ENCODE peak calls at places on chromosomes 4 and X, in five cellular contexts. S, V, G, W and U are unnamed samples.

GRCh38 chr4:101349346-101350064 is 2.2 kb upstream of the PPP3CA start:
- DNase-seq in S (peak; percentile 81), V (no peak), G (peak; percentile 82), W (peak; percentile 61), U (no peak)

GRCh38 chr4:182578402-182578801 is 335.2 kb downstream of the TENM3 start:
- DNase-seq in S (no peak), V (no peak), G (peak; percentile 84), W (no peak), U (no peak)

GRCh38 chr4:184593461-184593860 is 55.8 kb downstream of the CASP3 start:
- DNase-seq in S (no peak), V (no peak), G (no peak), W (no peak), U (no peak)

GRCh38 chr4:127685292-127685691 is 44.9 kb upstream of the SLC25A31 start:
- DNase-seq in S (no peak), V (no peak), G (peak; percentile 74), W (no peak), U (no peak)

GRCh38 chr4:95847908-95848468 is 8.1 kb downstream of the PDHA2 start:
- DNase-seq in S (no peak), V (no peak), G (no peak), W (no peak), U (no peak)

GRCh38 chrX:129347291-129347690 is 176.0 kb downstream of the SMARCA1 start:
- DNase-seq in S (no peak), V (no peak), G (no peak), W (no peak), U (peak; percentile 1)

GRCh38 chrX:34586936-34587335 is 70.1 kb downstream of the TMEM47 start:
- DNase-seq in S (no peak), V (no peak), G (no peak), W (no peak), U (no peak)

GRCh38 chr4:44916406-44916805 is 190.1 kb upstream of the GNPDA2 start:
- DNase-seq in S (no peak), V (no peak), G (peak; percentile 29), W (no peak), U (no peak)

GRCh38 chrX:26851981-26852380 is 611.2 kb downstream of the PPP4R3C start:
- DNase-seq in S (no peak), V (no peak), G (peak; percentile 10), W (no peak), U (no peak)

GRCh38 chr4:23789765-23790164 is 100.1 kb downstream of the PPARGC1A start:
- DNase-seq in S (peak; percentile 65), V (no peak), G (no peak), W (no peak), U (no peak)

GRCh38 chr4:8908206-8908893 is 36.7 kb upstream of the HMX1 start:
- DNase-seq in S (peak; percentile 53), V (no peak), G (no peak), W (no peak), U (no peak)

GRCh38 chr4:53199356-53199755 is 166.5 kb downstream of the SCFD2 start:
- DNase-seq in S (no peak), V (no peak), G (no peak), W (no peak), U (no peak)

GRCh38 chr4:24754586-24754985 is 40.8 kb upstream of the SOD3 start:
- DNase-seq in S (no peak), V (no peak), G (peak; percentile 64), W (no peak), U (no peak)

GRCh38 chr4:159206427-159206871 is 103.6 kb downstream of the RAPGEF2 start:
- DNase-seq in S (no peak), V (no peak), G (peak; percentile 60), W (no peak), U (no peak)

GRCh38 chrX:48520976-48521352 is 644 bp upstream of the EBP start:
- DNase-seq in S (no peak), V (no peak), G (no peak), W (no peak), U (peak; percentile 19)

GRCh38 chrX:3514996-3515395 is 168.5 kb upstream of the MXRA5 start:
- DNase-seq in S (no peak), V (no peak), G (peak; percentile 16), W (no peak), U (no peak)

GRCh38 chr4:106238819-106239420 is 77.1 kb downstream of the TBCK start:
- DNase-seq in S (no peak), V (no peak), G (peak; percentile 47), W (no peak), U (peak; percentile 38)

GRCh38 chr4:101753702-101754101 is 36.8 kb upstream of the BANK1 start:
- DNase-seq in S (no peak), V (no peak), G (no peak), W (no peak), U (no peak)

GRCh38 chr4:139642364-139642763 is 23.3 kb upstream of the MGST2 start:
- DNase-seq in S (no peak), V (no peak), G (peak; percentile 37), W (no peak), U (no peak)

DNA sequence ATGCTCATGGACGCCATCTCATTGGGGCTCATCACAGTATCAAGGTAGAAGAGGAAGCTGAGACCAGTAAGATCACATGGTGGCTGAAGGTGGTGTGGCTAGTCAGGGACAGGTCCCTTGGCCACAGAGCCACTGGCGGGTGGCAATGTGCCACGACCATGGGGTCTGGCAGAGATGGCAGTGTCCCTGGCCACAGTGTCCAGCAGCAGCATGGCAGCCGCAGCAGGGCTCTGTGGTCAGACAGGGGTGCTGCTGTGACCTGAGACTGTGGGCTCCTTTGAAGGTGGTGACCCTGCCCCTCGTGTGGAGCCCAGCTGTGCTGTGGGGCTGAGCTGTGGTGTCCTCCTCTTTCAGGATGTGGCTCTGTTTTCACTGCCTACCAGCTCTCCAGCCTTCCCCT is 2.2 kb upstream of the DOK7 start:
- DNase-seq in S (no peak), V (no peak), G (no peak), W (no peak), U (no peak)
- H3K27ac ChIP-seq in S (no peak overlapping the region), V (no peak overlapping the region), G (no peak overlapping the region), W (no peak overlapping the region), U (no peak overlapping the region)

DNA sequence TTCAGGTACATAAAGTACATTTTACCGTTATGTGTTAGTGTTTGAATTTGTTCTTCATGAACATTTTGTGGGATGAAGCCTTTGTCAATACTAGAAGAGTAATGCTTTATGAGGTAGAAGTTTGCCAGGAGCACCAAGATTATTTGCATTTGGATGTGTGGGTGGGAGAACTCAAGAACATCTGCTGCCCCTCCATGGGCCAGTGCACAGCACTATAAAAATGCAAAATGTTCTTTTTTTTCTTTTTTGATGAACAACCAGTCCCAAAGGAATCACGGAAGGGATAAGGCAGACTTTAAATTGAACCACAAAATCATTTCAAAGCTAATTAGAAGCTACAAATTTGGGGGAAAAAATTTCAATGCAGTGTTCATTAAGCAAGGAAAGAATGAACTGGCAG is 300.3 kb upstream of the NWD2 start:
- DNase-seq in S (no peak), V (no peak), G (no peak), W (no peak), U (no peak)
- H3K27ac ChIP-seq in S (no peak overlapping the region), V (no peak overlapping the region), G (no peak overlapping the region), W (no peak overlapping the region), U (no peak overlapping the region)

GRCh38 chr4:83785906-83786305 is 250.0 kb downstream of the GPAT3 start:
- DNase-seq in S (no peak), V (no peak), G (no peak), W (no peak), U (no peak)

GRCh38 chr4:83782591-83782990 is 246.7 kb downstream of the GPAT3 start:
- DNase-seq in S (no peak), V (no peak), G (no peak), W (no peak), U (no peak)

GRCh38 chr4:83781434-83781833 is 245.5 kb downstream of the GPAT3 start:
- DNase-seq in S (no peak), V (no peak), G (no peak), W (no peak), U (no peak)

GRCh38 chr4:83783179-83783578 is 247.3 kb downstream of the GPAT3 start:
- DNase-seq in S (no peak), V (no peak), G (no peak), W (no peak), U (no peak)

DNA sequence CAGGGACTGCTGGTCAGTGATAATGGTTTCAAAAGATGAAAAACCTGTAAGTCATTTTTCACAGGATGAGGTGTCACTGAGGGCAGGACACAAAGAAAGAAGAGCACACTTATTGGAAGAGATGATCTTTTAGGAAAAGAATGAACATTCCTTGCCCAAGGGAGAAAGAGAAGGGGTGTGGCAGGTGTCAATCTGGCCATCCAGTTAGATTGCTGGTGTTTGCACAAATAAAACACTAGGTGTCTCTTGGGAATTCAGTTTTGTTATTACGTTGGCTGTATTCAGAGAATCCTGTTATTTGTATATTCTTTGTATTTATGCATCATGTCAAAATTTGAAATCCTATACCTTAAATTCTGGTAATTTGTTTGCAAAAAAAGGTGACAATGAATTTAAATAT is 244.4 kb downstream of the GPAT3 start:
- DNase-seq in S (no peak), V (no peak), G (peak; percentile 1), W (no peak), U (no peak)
- H3K27ac ChIP-seq in S (no peak overlapping the region), V (no peak overlapping the region), G (no peak overlapping the region), W (no peak overlapping the region), U (no peak overlapping the region)

DNA sequence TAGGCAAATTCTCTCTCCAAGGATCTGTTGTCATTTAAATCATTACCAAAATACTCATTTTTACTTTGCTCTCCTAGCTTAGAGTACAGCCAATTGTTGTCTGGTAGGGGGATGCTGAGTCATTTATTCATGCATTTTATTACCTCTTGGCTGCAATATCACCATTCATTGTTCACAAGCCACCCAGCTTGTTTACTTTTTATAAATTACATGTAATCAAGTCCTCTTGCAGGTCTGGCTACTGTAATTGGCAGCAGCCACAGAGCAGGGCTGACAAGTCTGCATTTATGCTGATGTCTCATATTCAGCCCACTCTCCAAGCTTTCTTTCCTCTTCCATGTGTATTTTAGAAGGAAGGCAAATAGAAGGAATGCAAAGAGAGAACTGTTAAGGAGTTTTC is 15.4 kb downstream of the GAB1 start:
- DNase-seq in S (no peak), V (no peak), G (no peak), W (no peak), U (no peak)
- H3K27ac ChIP-seq in S (peak overlapping the region; percentile 22), V (no peak overlapping the region), G (no peak overlapping the region), W (no peak overlapping the region), U (peak overlapping the region; percentile 34)

GRCh38 chr4:87045659-87046058 is 110.8 kb downstream of the AFF1 start:
- DNase-seq in S (no peak), V (no peak), G (no peak), W (no peak), U (no peak)
- H3K27ac ChIP-seq in S (peak overlapping the region; percentile 70), V (peak overlapping the region; percentile 32), G (no peak overlapping the region), W (peak overlapping the region; percentile 60), U (no peak overlapping the region)